ENCODE peak calls at places on chromosomes 1 and 21, in nine cellular contexts. Y is esophagus squamous epithelium; E is SK-N-SH; W is upper lobe of right lung; R is CD8-positive, alpha-beta T cell; H is tibial nerve; I is suprapubic skin; Z is heart left ventricle; A is keratinocyte. S is an unnamed sample. For H3K36me3 and H3K9me3, the result is how much of the 10 kb centered on the place peaks cover.

GRCh38 chr1:150009604-150010387 is 730 bp downstream of the OTUD7B start:
- DNase-seq in Y (no peak), E (peak), W (no peak), R (peak), H (no peak), I (no peak), Z (peak), A (no peak), S (peak)

GRCh38 chr1:54955359-54955758 is 25.1 kb upstream of the TMEM61 start:
- DNase-seq in Y (no peak), E (no peak), W (no peak), R (no peak), H (no peak), I (no peak), Z (no peak), A (peak), S (no peak)

GRCh38 chr1:42035205-42035829 is 116.6 kb upstream of the HIVEP3 start:
- DNase-seq in Y (no peak), E (peak), W (peak), R (no peak), H (peak), I (no peak), Z (peak), A (no peak), S (peak)

GRCh38 chr1:67528141-67528540 is 97.9 kb upstream of the SERBP1 start:
- DNase-seq in Y (no peak), E (no peak), W (no peak), R (no peak), H (no peak), I (no peak), Z (no peak), A (no peak), S (no peak)

GRCh38 chr1:246001142-246001812 is 505.8 kb downstream of the SMYD3 start:
- DNase-seq in Y (no peak), E (no peak), W (no peak), R (no peak), H (no peak), I (no peak), Z (no peak), A (no peak), S (no peak)

GRCh38 chr1:2273401-2274090 is 45.4 kb downstream of the SKI start:
- DNase-seq in Y (no peak), E (no peak), W (no peak), R (no peak), H (no peak), I (no peak), Z (no peak), A (no peak), S (no peak)

GRCh38 chr1:180254496-180254819 is 24.4 kb downstream of the LHX4 start:
- DNase-seq in Y (no peak), E (no peak), W (no peak), R (no peak), H (no peak), I (no peak), Z (no peak), A (no peak), S (no peak)

GRCh38 chr21:17467392-17467791 is 45.5 kb upstream of the CXADR start:
- DNase-seq in Y (no peak), E (no peak), W (no peak), R (no peak), H (no peak), I (no peak), Z (no peak), A (no peak), S (no peak)

GRCh38 chr21:41133896-41134522 is 34.0 kb upstream of the BACE2 start:
- DNase-seq in Y (no peak), E (peak), W (no peak), R (no peak), H (no peak), I (no peak), Z (no peak), A (no peak), S (no peak)

GRCh38 chr1:11215018-11216005 is 26.2 kb downstream of the ANGPTL7 start:
- DNase-seq in Y (no peak), E (no peak), W (no peak), R (no peak), H (no peak), I (no peak), Z (no peak), A (no peak), S (no peak)
- H3K36me3 ChIP-seq in Y (half or more), E (half or more), W (half or more), R (half or more), H (under half), I (half or more), Z (under half), A (under half), S (half or more)

DNA sequence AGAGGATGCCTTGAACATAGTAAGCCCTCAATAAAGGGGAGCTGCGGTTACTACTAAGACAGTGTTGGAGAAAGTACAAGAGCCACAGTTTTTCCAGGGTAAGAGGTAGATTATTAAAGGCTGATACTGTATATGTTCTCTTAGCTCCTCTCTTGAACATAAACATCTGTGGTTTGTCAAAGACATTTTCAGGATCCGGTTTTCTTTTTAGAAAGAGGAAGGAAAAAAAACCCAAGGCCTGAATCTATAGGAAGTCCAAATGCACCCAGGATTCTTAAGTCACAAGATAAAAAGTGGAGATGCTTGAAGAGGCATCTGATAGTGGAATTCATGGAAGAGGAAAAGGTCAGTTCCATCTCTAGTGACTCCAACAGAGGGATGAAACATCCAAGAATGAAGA is 24.6 kb upstream of the SLC45A3 start:
- DNase-seq in Y (no peak), E (no peak), W (no peak), R (no peak), H (no peak), I (no peak), Z (no peak), A (no peak), S (no peak)
- H3K9me3 ChIP-seq in Y (under half), E (under half), W (under half), R (under half), H (under half), I (under half), Z (under half), A (under half), S (under half)

GRCh38 chr21:38221594-38221993 is 35.2 kb upstream of the KCNJ15 start:
- DNase-seq in Y (no peak), E (no peak), W (no peak), R (no peak), H (no peak), I (no peak), Z (no peak), A (no peak), S (no peak)

GRCh38 chr21:38223893-38224540 is 32.8 kb upstream of the KCNJ15 start:
- DNase-seq in Y (no peak), E (no peak), W (no peak), R (no peak), H (no peak), I (no peak), Z (no peak), A (no peak), S (no peak)

GRCh38 chr21:38220270-38220737 is 36.5 kb upstream of the KCNJ15 start:
- DNase-seq in Y (no peak), E (no peak), W (no peak), R (no peak), H (no peak), I (no peak), Z (no peak), A (no peak), S (no peak)

GRCh38 chr21:38219049-38219628 is 37.7 kb upstream of the KCNJ15 start:
- DNase-seq in Y (no peak), E (peak), W (peak), R (peak), H (peak), I (peak), Z (peak), A (peak), S (peak)
- TF ChIP-seq CTCF in Y (peak), E (peak), W (peak), R (peak), H (peak), I (peak), Z (peak), A (peak), S (peak)

GRCh38 chr21:44792653-44793052 is 9.0 kb downstream of the UBE2G2 start:
- DNase-seq in Y (no peak), E (no peak), W (no peak), R (no peak), H (no peak), I (no peak), Z (no peak), A (no peak), S (no peak)

GRCh38 chr21:44797775-44798174 is 3.8 kb downstream of the UBE2G2 start:
- DNase-seq in Y (no peak), E (no peak), W (no peak), R (no peak), H (no peak), I (no peak), Z (no peak), A (no peak), S (no peak)

GRCh38 chr21:44793269-44794030 is 8.2 kb downstream of the UBE2G2 start:
- DNase-seq in Y (no peak), E (peak), W (no peak), R (peak), H (no peak), I (no peak), Z (peak), A (no peak), S (peak)

GRCh38 chr21:44794031-44794374 is 7.6 kb downstream of the UBE2G2 start:
- DNase-seq in Y (no peak), E (no peak), W (no peak), R (no peak), H (no peak), I (no peak), Z (no peak), A (no peak), S (no peak)

DNA sequence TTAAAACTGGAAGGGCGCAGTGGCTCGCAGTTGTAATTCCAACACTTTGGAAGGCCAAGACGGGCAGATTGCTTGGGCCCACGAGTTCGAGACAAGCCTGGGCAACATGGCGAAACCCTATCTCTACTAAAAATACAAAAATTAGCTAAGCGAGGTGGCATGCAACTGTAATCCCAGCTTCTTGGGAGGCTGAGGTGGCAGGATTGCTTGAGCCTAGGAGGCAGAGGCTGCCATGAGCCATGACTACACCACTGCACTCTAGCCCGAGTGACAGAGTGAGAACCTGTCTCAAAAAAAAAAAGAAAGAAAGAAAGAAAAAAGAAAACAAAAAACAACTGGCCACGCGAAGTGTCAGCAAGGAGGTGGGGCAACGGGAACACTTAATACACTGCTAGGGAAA is 6.3 kb downstream of the UBE2G2 start:
- DNase-seq in Y (no peak), E (no peak), W (no peak), R (no peak), H (no peak), I (no peak), Z (no peak), A (no peak), S (no peak)
- H3K36me3 ChIP-seq in Y (half or more), E (under half), W (under half), R (under half), H (under half), I (under half), Z (under half), A (under half), S (under half)

GRCh38 chr1:152220166-152221163 is 3.5 kb downstream of the HRNR start:
- DNase-seq in Y (no peak), E (no peak), W (peak), R (no peak), H (no peak), I (no peak), Z (no peak), A (no peak), S (no peak)
- H3K9me3 ChIP-seq in Y (under half), E (under half), W (under half), R (under half), H (under half), I (under half), Z (under half), A (under half), S (under half)

S was measured in left ventricle myocardium inferior.